ENCODE peak calls at places on chromosomes 3 and 15, in nine cellular contexts. J, R, P, S, Q, O, W, N and M are unnamed samples. For H3K4me1 and H3K27me3, the result is how much of the 10 kb centered on the place peaks cover.

GRCh38 chr3:50353231-50354004 is 2.8 kb downstream of the CYB561D2 start:
- DNase-seq in O (no peak), N (no peak), P (no peak), Q (no peak), W (no peak), J (peak), R (no peak), S (no peak), M (no peak)

GRCh38 chr15:78811124-78811824 is at the start of gene ADAMTS7:
- DNase-seq in S (no peak), R (peak), W (peak), N (peak), Q (peak), J (peak), P (peak), O (peak), M (peak)

GRCh38 chr3:170419301-170420087 is 826 bp downstream of the CLDN11 start:
- DNase-seq in O (no peak), W (no peak), P (peak), Q (peak), R (no peak), S (no peak), J (peak), N (no peak), M (no peak)

GRCh38 chr15:20340331-20340811 is 201.2 kb downstream of the GOLGA6L6 start:
- DNase-seq in P (peak), R (peak), O (peak), Q (no peak), W (peak), N (no peak), S (no peak), J (peak), M (peak)

GRCh38 chr3:72336821-72337479 is 511.3 kb downstream of the SHQ1 start:
- DNase-seq in P (peak), O (peak), Q (peak), N (no peak), S (no peak), W (peak), J (no peak), R (peak), M (no peak)

GRCh38 chr3:66638717-66639116 is 137.9 kb upstream of the LRIG1 start:
- DNase-seq in P (no peak), W (no peak), J (no peak), N (peak), Q (peak), O (no peak), S (peak), R (no peak), M (no peak)

GRCh38 chr15:92907880-92908279 is 7.8 kb downstream of the CHD2 start:
- DNase-seq in W (peak), P (peak), R (no peak), J (no peak), O (no peak), Q (no peak), N (no peak), S (no peak), M (no peak)

GRCh38 chr15:23035964-23036566 is 3.3 kb downstream of the TUBGCP5 start:
- DNase-seq in O (peak), N (peak), Q (peak), R (no peak), S (peak), J (no peak), W (peak), P (peak), M (peak)

GRCh38 chr15:80419546-80419945 is 15.4 kb downstream of the ARNT2 start:
- DNase-seq in J (no peak), S (no peak), W (peak), N (no peak), Q (no peak), P (no peak), O (peak), R (no peak), M (no peak)

GRCh38 chr3:17639257-17639656 is 103.2 kb downstream of the TBC1D5 start:
- DNase-seq in P (no peak), R (no peak), Q (no peak), S (no peak), J (no peak), O (no peak), W (peak), N (peak), M (no peak)

GRCh38 chr3:127629462-127630403 is 748 bp downstream of the PODXL2 start:
- DNase-seq in J (no peak), O (no peak), W (no peak), S (no peak), R (no peak), Q (no peak), N (no peak), P (no peak), M (no peak)

GRCh38 chr3:152269423-152270144 is 855 bp downstream of the MBNL1 start:
- DNase-seq in R (peak), N (no peak), O (peak), S (no peak), W (peak), Q (peak), J (no peak), P (peak), M (peak)

GRCh38 chr15:80059786-80060489 is 462 bp downstream of the ZFAND6 start:
- DNase-seq in Q (peak), W (peak), N (peak), P (no peak), R (no peak), J (no peak), O (peak), S (no peak), M (peak)

GRCh38 chr3:177287231-177287630 is 89.9 kb upstream of the TBL1XR1 start:
- DNase-seq in S (no peak), O (no peak), W (no peak), N (no peak), R (no peak), Q (no peak), J (no peak), P (no peak), M (no peak)

GRCh38 chr3:99843590-99844260 is 26.1 kb downstream of the CMSS1 start:
- DNase-seq in P (no peak), W (no peak), Q (no peak), S (no peak), J (no peak), O (peak), N (no peak), R (no peak), M (no peak)

GRCh38 chr15:57340673-57341259 is 35.5 kb upstream of the CGNL1 start:
- DNase-seq in J (no peak), W (peak), Q (peak), N (peak), O (peak), P (peak), S (no peak), R (no peak), M (peak)

GRCh38 chr3:140186421-140186920 is 251.5 kb downstream of the CLSTN2 start:
- DNase-seq in Q (no peak), W (no peak), P (peak), N (no peak), J (no peak), O (peak), S (no peak), R (no peak), M (no peak)

GRCh38 chr3:81406318-81406717 is 355.1 kb downstream of the GBE1 start:
- DNase-seq in J (no peak), W (peak), O (no peak), S (no peak), N (no peak), R (no peak), Q (no peak), P (no peak), M (no peak)

GRCh38 chr3:161977063-161977462 is 480.5 kb downstream of the OTOL1 start:
- DNase-seq in R (no peak), N (no peak), P (no peak), S (no peak), O (no peak), W (peak), Q (no peak), J (no peak), M (no peak)

GRCh38 chr15:34275154-34275553 is 50.3 kb downstream of the EMC4 start:
- DNase-seq in W (peak), P (no peak), J (no peak), O (no peak), N (no peak), R (no peak), S (no peak), Q (no peak), M (no peak)

GRCh38 chr3:191435981-191436380 is 25.0 kb upstream of the PYDC2 start:
- DNase-seq in R (no peak), S (no peak), J (no peak), O (no peak), Q (no peak), N (no peak), W (no peak), P (no peak), M (no peak)

GRCh38 chr3:43036621-43037331 is 57.7 kb downstream of the GASK1A start:
- DNase-seq in S (no peak), Q (no peak), P (no peak), W (no peak), R (no peak), O (no peak), N (no peak), J (no peak), M (no peak)

GRCh38 chr3:3341496-3341895 is 162.0 kb upstream of the CRBN start:
- DNase-seq in N (no peak), P (no peak), Q (no peak), R (no peak), J (no peak), W (no peak), O (no peak), S (no peak), M (no peak)

GRCh38 chr3:3342141-3342540 is 162.7 kb upstream of the CRBN start:
- DNase-seq in P (no peak), J (no peak), Q (no peak), W (no peak), S (no peak), O (no peak), N (no peak), R (no peak), M (no peak)
- H3K4me1 ChIP-seq in P (under half), J (under half), Q (under half), W (under half), S (under half), O (under half), N (under half), R (under half), M (under half)

GRCh38 chr3:45865568-45865955 is 20.8 kb upstream of the CCR9 start:
- DNase-seq in O (no peak), S (no peak), N (no peak), P (no peak), J (no peak), R (no peak), Q (no peak), W (no peak), M (no peak)

GRCh38 chr3:45861043-45861846 is 19.3 kb upstream of the LZTFL1 start:
- DNase-seq in N (no peak), R (no peak), O (no peak), P (no peak), Q (no peak), J (no peak), S (no peak), W (no peak), M (peak)

GRCh38 chr3:45868213-45868612 is 18.1 kb upstream of the CCR9 start:
- DNase-seq in O (no peak), R (no peak), P (no peak), N (no peak), W (peak), J (no peak), Q (no peak), S (no peak), M (no peak)

GRCh38 chr3:45860481-45860880 is 18.6 kb upstream of the LZTFL1 start:
- DNase-seq in R (no peak), S (no peak), Q (no peak), N (no peak), W (no peak), O (no peak), J (no peak), P (no peak), M (no peak)

DNA sequence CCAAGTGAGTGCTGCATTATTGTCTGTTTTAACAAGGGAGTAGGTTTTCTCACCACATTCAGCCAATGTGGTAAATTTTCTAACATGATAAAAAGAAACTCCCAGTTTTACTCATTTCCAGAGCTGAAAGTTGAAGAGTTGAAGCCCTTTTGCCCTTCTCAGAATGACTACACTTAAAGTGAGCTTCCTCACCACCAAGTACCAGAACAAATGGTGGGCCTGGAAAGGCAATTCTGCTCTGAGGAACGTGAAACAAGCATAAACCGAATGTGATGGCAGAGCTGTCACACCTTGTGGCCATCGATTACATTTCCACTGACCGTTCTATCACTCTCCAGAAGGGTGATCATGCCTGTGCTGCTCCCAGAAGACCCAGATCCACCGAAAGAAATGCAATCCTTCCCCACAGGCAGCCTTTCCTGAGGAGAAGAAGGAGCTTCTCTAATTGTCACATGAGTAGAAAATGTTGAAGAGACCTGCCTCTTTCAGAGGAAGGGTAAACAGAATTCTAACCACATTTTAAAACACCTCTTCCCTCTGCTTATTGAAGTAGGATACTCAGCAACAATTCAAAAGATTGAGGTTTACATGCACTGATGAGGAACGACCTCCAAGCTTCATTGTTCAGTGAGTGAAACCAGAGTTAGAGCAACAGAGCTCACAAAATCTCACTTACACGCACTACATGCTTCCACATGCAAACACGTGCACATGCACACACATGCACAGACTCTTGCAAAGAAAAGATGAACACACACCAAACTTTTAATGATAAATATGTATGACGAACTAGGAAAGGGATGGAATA is 21.4 kb upstream of the CCR9 start:
- DNase-seq in S (no peak), P (no peak), Q (no peak), O (no peak), W (no peak), R (no peak), N (no peak), J (no peak), M (no peak)
- H3K27me3 ChIP-seq in S (under half), P (under half), Q (under half), O (under half), W (under half), R (under half), N (under half), J (under half), M (under half)

GRCh38 chr15:75430259-75430658 is 21.2 kb downstream of the SIN3A start:
- DNase-seq in N (no peak), S (no peak), P (no peak), J (no peak), Q (no peak), W (no peak), O (no peak), R (no peak), M (no peak)
- H3K4me1 ChIP-seq in N (under half), S (under half), P (under half), J (under half), Q (under half), W (under half), O (under half), R (under half), M (under half)

GRCh38 chr3:14296352-14296751 is 106.1 kb upstream of the SLC6A6 start:
- DNase-seq in O (no peak), P (no peak), Q (no peak), S (no peak), N (no peak), W (no peak), R (no peak), J (no peak), M (peak)
- H3K27me3 ChIP-seq in O (under half), P (under half), Q (under half), S (under half), N (under half), W (under half), R (under half), J (under half), M (under half)

GRCh38 chr15:101185336-101185735 is 66.5 kb downstream of the CHSY1 start:
- DNase-seq in N (no peak), Q (no peak), R (no peak), W (no peak), P (no peak), O (no peak), J (no peak), S (no peak), M (no peak)
- H3K4me1 ChIP-seq in N (under half), Q (under half), R (half or more), W (under half), P (under half), O (under half), J (under half), S (under half), M (under half)

DNA sequence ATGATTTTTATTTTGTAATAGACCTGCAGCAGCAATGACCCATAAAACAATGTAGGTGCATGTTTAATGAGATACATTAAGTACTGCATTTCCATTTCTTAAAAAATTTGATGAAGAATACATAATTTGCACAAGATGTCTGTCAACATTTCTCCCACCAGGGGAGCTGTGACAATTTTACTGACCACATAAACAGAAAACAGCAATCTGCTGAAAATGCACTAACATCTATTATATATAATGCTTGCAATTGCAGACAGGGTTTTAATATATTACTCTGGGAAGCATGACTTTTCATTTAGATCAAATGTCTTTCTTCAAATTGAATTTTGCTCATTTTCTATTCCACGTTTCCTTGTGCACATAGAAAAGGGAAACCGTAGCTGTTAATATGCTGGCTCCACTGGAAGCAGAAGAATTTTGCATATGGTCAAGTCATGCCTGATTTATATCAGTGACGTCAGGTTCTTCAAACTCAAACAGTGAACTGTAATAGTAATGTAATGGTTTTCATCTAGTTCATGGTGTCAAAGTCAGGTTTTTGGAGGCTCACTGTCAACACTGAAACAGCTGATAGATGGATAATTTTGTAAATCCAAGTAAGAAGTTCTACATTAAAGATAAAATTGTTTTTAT is 79.8 kb upstream of the IGF1R start:
- DNase-seq in R (no peak), O (no peak), S (no peak), J (no peak), P (no peak), W (no peak), Q (no peak), N (no peak), M (no peak)
- H3K27me3 ChIP-seq in R (under half), O (under half), S (under half), J (under half), P (under half), W (half or more), Q (under half), N (under half), M (under half)

GRCh38 chr15:70375586-70375985 is 277.9 kb upstream of the TLE3 start:
- DNase-seq in S (no peak), P (no peak), R (peak), Q (no peak), N (no peak), O (no peak), W (no peak), J (no peak), M (no peak)
- H3K4me1 ChIP-seq in S (under half), P (under half), R (under half), Q (under half), N (under half), O (under half), W (under half), J (under half), M (under half)

DNA sequence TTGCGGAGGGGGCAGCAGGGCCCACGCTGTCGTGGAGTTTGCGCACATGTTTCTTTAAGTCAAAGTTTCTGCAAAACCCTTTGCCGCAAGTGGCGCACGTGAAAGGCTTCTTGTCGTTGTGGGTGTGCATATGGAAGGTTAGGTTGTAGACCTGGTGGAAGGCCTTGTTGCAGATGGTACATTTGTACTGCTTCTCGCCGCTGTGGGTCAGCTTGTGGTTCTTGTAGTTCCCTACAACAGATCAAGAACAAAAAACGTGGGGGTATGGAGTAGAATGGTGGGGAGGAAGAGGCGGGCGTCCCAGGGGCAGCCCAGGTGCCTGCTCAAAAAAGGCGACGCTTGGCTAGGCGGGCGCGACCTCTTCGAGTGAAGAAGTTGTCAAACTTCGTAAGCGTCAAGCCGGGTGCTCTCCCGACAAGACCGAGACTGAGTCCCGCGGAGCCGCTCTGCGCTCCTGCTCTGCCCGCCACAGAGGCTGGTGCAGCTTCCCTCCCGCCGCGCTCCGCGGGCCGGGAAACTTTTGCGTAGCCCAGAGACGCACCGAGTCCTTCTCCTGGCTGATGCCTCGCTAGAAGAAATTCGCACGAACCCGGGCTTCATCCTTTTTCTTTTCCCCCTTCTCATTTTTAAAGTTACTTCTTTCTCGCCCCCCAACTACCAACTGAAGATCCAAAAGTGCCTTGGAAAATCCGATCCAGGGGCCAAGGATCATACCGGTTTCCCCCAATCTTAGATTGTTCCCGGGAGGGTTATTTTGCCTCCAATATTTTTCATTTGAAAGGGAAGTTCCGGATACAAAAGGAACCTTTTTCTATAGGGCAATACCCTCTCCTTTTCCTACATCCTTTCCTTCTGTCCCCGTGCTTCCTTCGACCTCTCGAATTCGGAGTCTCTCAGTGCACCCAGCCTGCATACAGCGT is 3.0 kb downstream of the FEZF2 start:
- DNase-seq in P (no peak), R (no peak), J (peak), Q (peak), S (no peak), W (no peak), N (no peak), O (no peak), M (no peak)
- H3K27me3 ChIP-seq in P (under half), R (half or more), J (under half), Q (half or more), S (half or more), W (under half), N (under half), O (under half), M (under half)

DNA sequence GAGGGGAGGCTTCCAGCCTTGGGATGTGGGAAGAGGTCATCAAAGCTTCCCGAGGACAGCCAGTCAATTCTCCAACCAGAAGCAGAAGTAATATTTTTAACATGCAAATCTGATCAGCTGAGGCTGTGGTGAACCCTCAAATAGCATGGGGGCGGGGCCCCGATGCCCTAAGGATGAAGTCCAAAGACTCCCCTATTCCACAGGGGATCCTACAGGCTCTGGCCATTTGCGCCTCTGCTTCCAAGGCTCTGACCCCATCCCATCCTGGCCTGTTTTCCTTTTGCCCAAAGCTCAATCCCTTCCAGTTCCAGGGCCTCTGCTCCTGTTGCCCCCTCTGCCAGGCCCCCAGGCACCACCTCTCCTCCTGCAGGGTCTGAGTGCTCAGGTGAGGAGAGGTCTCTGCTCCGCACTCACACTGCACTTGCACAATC is 6.7 kb upstream of the CSK start:
- DNase-seq in W (no peak), R (no peak), J (no peak), Q (no peak), S (no peak), O (no peak), P (no peak), N (no peak), M (no peak)
- H3K4me1 ChIP-seq in W (under half), R (half or more), J (under half), Q (under half), S (under half), O (under half), P (under half), N (under half), M (under half)